ENCODE peak calls at places on chromosome 3, in seven cellular contexts. T is OCI-LY7, J is hypothalamus, H is iPS-NIHi11, Z is kidney glomerular epithelial cell, D is occipital lobe, Y is AG09309. S is an unnamed sample.

GRCh38 chr3:52524258-52524751 is 9.4 kb downstream of the NT5DC2 start:
- DNase-seq in T (no peak), J (no peak), H (no peak), Z (no peak), D (no peak), Y (no peak), S (no peak)

GRCh38 chr3:57221883-57222282 is 5.6 kb upstream of the APPL1 start:
- DNase-seq in T (no peak), J (no peak), H (no peak), Z (peak; percentile 6), D (no peak), Y (no peak), S (no peak)

GRCh38 chr3:101940521-101940992 is 91.2 kb downstream of the NFKBIZ start:
- DNase-seq in T (no peak), J (no peak), H (peak; percentile 31), Z (peak; percentile 79), D (no peak), Y (peak; percentile 90), S (peak; percentile 94)

GRCh38 chr3:144167634-144168033 is 196.0 kb downstream of the DIPK2A start:
- DNase-seq in T (no peak), J (no peak), H (no peak), Z (no peak), D (no peak), Y (no peak), S (no peak)

GRCh38 chr3:169578381-169578780 is 85.1 kb downstream of the MECOM start:
- DNase-seq in T (no peak), J (no peak), H (no peak), Z (no peak), D (no peak), Y (no peak), S (no peak)

GRCh38 chr3:126781889-126782491 is 78.0 kb downstream of the CHCHD6 start:
- DNase-seq in T (no peak), J (no peak), H (no peak), Z (peak; percentile 52), D (no peak), Y (peak; percentile 81), S (peak; percentile 31)

GRCh38 chr3:44099566-44100297 is 142.0 kb upstream of the TOPAZ1 start:
- DNase-seq in T (no peak), J (no peak), H (no peak), Z (no peak), D (no peak), Y (no peak), S (no peak)

GRCh38 chr3:11510001-11510760 is 133.5 kb downstream of the VGLL4 start:
- DNase-seq in T (peak; percentile 82), J (no peak), H (peak; percentile 16), Z (no peak), D (peak; percentile 15), Y (no peak), S (no peak)

GRCh38 chr3:179563298-179563934 is 690 bp downstream of the ACTL6A start:
- DNase-seq in T (peak; percentile 81), J (peak; percentile 9), H (peak; percentile 82), Z (peak; percentile 67), D (peak; percentile 36), Y (peak; percentile 14), S (peak; percentile 63)

GRCh38 chr3:129892857-129893615 is 475 bp downstream of the TMCC1 start:
- DNase-seq in T (peak; percentile 80), J (no peak), H (peak; percentile 43), Z (peak; percentile 6), D (peak; percentile 82), Y (no peak), S (peak; percentile 62)

GRCh38 chr3:170621256-170621655 is 35.4 kb upstream of the SLC7A14 start:
- DNase-seq in T (no peak), J (no peak), H (no peak), Z (no peak), D (no peak), Y (no peak), S (no peak)

GRCh38 chr3:169094204-169094603 is 569.3 kb downstream of the MECOM start:
- DNase-seq in T (no peak), J (no peak), H (no peak), Z (no peak), D (no peak), Y (no peak), S (no peak)

GRCh38 chr3:111676177-111677021 is 81.3 kb upstream of the ZBED2 start:
- DNase-seq in T (peak; percentile 36), J (no peak), H (no peak), Z (peak; percentile 42), D (no peak), Y (no peak), S (no peak)

GRCh38 chr3:59273976-59274375 is 224.2 kb upstream of the CFAP20DC start:
- DNase-seq in T (no peak), J (no peak), H (no peak), Z (no peak), D (no peak), Y (peak; percentile 63), S (no peak)

GRCh38 chr3:80606073-80606472 is 838.3 kb upstream of the ROBO1 start:
- DNase-seq in T (no peak), J (no peak), H (no peak), Z (no peak), D (no peak), Y (no peak), S (no peak)

GRCh38 chr3:57298041-57298440 is 5.6 kb upstream of the ASB14 start:
- DNase-seq in T (no peak), J (no peak), H (peak; percentile 25), Z (peak; percentile 52), D (no peak), Y (no peak), S (no peak)

GRCh38 chr3:48410205-48411040 is 19.5 kb downstream of the PLXNB1 start:
- DNase-seq in T (no peak), J (no peak), H (no peak), Z (no peak), D (no peak), Y (no peak), S (no peak)

GRCh38 chr3:52777959-52778805 is 783 bp downstream of the ITIH1 start:
- DNase-seq in T (no peak), J (no peak), H (no peak), Z (no peak), D (no peak), Y (no peak), S (no peak)

GRCh38 chr3:13452490-13453335 is 27.4 kb upstream of the HDAC11 start:
- DNase-seq in T (peak; percentile 77), J (no peak), H (no peak), Z (peak; percentile 71), D (peak; percentile 51), Y (peak; percentile 18), S (peak; percentile 25)

GRCh38 chr3:98612996-98613517 is 19.6 kb upstream of the CPOX start:
- DNase-seq in T (no peak), J (no peak), H (no peak), Z (no peak), D (no peak), Y (no peak), S (no peak)

GRCh38 chr3:52780298-52780585 is 2.8 kb downstream of the ITIH1 start:
- DNase-seq in T (no peak), J (no peak), H (no peak), Z (no peak), D (no peak), Y (no peak), S (no peak)

GRCh38 chr3:126743781-126744180 is 39.7 kb downstream of the CHCHD6 start:
- DNase-seq in T (no peak), J (no peak), H (no peak), Z (no peak), D (no peak), Y (no peak), S (no peak)

GRCh38 chr3:47847801-47848518 is 45.0 kb downstream of the DHX30 start:
- DNase-seq in T (no peak), J (no peak), H (no peak), Z (no peak), D (no peak), Y (no peak), S (no peak)

GRCh38 chr3:195227871-195228270 is 43.1 kb downstream of the XXYLT1 start:
- DNase-seq in T (no peak), J (no peak), H (no peak), Z (no peak), D (no peak), Y (no peak), S (no peak)

GRCh38 chr3:116140100-116140689 is 305.1 kb downstream of the LSAMP start:
- DNase-seq in T (peak; percentile 43), J (no peak), H (no peak), Z (peak; percentile 57), D (no peak), Y (no peak), S (peak; percentile 5)

GRCh38 chr3:70277304-70277703 is 35.1 kb downstream of the MDFIC2 start:
- DNase-seq in T (no peak), J (no peak), H (no peak), Z (no peak), D (no peak), Y (no peak), S (no peak)

GRCh38 chr3:129611812-129612349 is 5.4 kb upstream of the PLXND1 start:
- DNase-seq in T (no peak), J (no peak), H (peak; percentile 78), Z (peak; percentile 60), D (no peak), Y (no peak), S (peak; percentile 32)

GRCh38 chr3:23389089-23389488 is 186.0 kb downstream of the UBE2E2 start:
- DNase-seq in T (peak; percentile 83), J (no peak), H (peak; percentile 31), Z (no peak), D (no peak), Y (no peak), S (no peak)

GRCh38 chr3:65974505-65974904 is 64.2 kb downstream of the MAGI1 start:
- DNase-seq in T (no peak), J (no peak), H (no peak), Z (no peak), D (no peak), Y (no peak), S (no peak)

GRCh38 chr3:177300039-177300833 is 103.0 kb upstream of the TBL1XR1 start:
- DNase-seq in T (peak; percentile 27), J (no peak), H (peak; percentile 54), Z (peak; percentile 100), D (no peak), Y (no peak), S (no peak)

GRCh38 chr3:192571197-192571791 is 156.0 kb downstream of the FGF12 start:
- DNase-seq in T (no peak), J (peak; percentile 2), H (peak; percentile 13), Z (peak; percentile 48), D (peak; percentile 52), Y (no peak), S (peak; percentile 1)

GRCh38 chr3:90055721-90056120 is 948.3 kb downstream of the EPHA3 start:
- DNase-seq in T (no peak), J (no peak), H (no peak), Z (no peak), D (no peak), Y (no peak), S (peak; percentile 24)

GRCh38 chr3:155753038-155753647 is 8.3 kb upstream of the PLCH1 start:
- DNase-seq in T (peak; percentile 51), J (no peak), H (peak; percentile 35), Z (peak; percentile 57), D (no peak), Y (no peak), S (peak; percentile 26)

GRCh38 chr3:31421280-31422048 is 111.3 kb upstream of the STT3B start:
- DNase-seq in T (no peak), J (no peak), H (no peak), Z (no peak), D (no peak), Y (no peak), S (no peak)

GRCh38 chr3:13006216-13006990 is 66.8 kb downstream of the IQSEC1 start:
- DNase-seq in T (peak; percentile 16), J (no peak), H (no peak), Z (no peak), D (no peak), Y (no peak), S (no peak)

GRCh38 chr3:99714575-99714974 is 76.2 kb downstream of the COL8A1 start:
- DNase-seq in T (no peak), J (no peak), H (no peak), Z (no peak), D (no peak), Y (no peak), S (no peak)

S was measured in amniotic stem cell.